ENCODE peak calls at places on chromosomes 1 and 21, in six cellular contexts. I, E, X, Q, M and A are unnamed samples.

GRCh38 chr1:203038217-203038741 is 12.0 kb downstream of the PPFIA4 start:
- DNase-seq in I (no peak), E (no peak), X (no peak), Q (peak), M (no peak), A (no peak)

GRCh38 chr1:183069562-183070216 is 46.5 kb downstream of the LAMC1 start:
- DNase-seq in I (no peak), E (no peak), X (no peak), Q (no peak), M (no peak), A (no peak)

GRCh38 chr1:206706298-206706791 is 21.6 kb downstream of the MAPKAPK2 start:
- DNase-seq in I (no peak), E (no peak), X (no peak), Q (no peak), M (no peak), A (no peak)

GRCh38 chr21:46347791-46348381 is 23.9 kb downstream of the PCNT start:
- DNase-seq in I (no peak), E (no peak), X (no peak), Q (peak), M (no peak), A (no peak)

GRCh38 chr1:52632732-52633290 is at the start of gene SHISAL2A:
- DNase-seq in I (peak), E (peak), X (no peak), Q (peak), M (peak), A (peak)

GRCh38 chr1:174626031-174627020 is 178.6 kb downstream of the GPR52 start:
- DNase-seq in I (no peak), E (no peak), X (no peak), Q (no peak), M (no peak), A (no peak)

GRCh38 chr1:235790123-235790522 is 76.6 kb downstream of the LYST start:
- DNase-seq in I (no peak), E (no peak), X (no peak), Q (no peak), M (no peak), A (no peak)

GRCh38 chr1:101260531-101260930 is 23.7 kb downstream of the S1PR1 start:
- DNase-seq in I (no peak), E (no peak), X (no peak), Q (no peak), M (no peak), A (no peak)

GRCh38 chr1:17289756-17290155 is 18.2 kb upstream of the PADI4 start:
- DNase-seq in I (no peak), E (no peak), X (no peak), Q (no peak), M (no peak), A (no peak)

GRCh38 chr1:161727343-161727924 is 6.1 kb downstream of the FCRLB start:
- DNase-seq in I (no peak), E (no peak), X (no peak), Q (no peak), M (peak), A (peak)

GRCh38 chr1:85174492-85174891 is 26.3 kb downstream of the SYDE2 start:
- DNase-seq in I (no peak), E (no peak), X (no peak), Q (no peak), M (no peak), A (no peak)

GRCh38 chr1:54807756-54808155 is 6.6 kb upstream of the TTC22 start:
- DNase-seq in I (no peak), E (no peak), X (no peak), Q (no peak), M (no peak), A (no peak)

GRCh38 chr1:38991638-38992449 is 768 bp downstream of the AKIRIN1 start:
- DNase-seq in I (no peak), E (no peak), X (peak), Q (peak), M (no peak), A (no peak)

GRCh38 chr1:78491311-78492071 is 717 bp downstream of the PTGFR start:
- DNase-seq in I (no peak), E (no peak), X (peak), Q (peak), M (no peak), A (no peak)

GRCh38 chr21:46124083-46124925 is 26.4 kb downstream of the COL6A2 start:
- DNase-seq in I (no peak), E (no peak), X (no peak), Q (peak), M (no peak), A (no peak)

GRCh38 chr1:57377731-57378139 is 46.1 kb downstream of the DAB1 start:
- DNase-seq in I (no peak), E (no peak), X (peak), Q (no peak), M (no peak), A (no peak)

GRCh38 chr1:23548704-23549143 is 10.6 kb downstream of the ID3 start:
- DNase-seq in I (no peak), E (no peak), X (no peak), Q (peak), M (no peak), A (no peak)

GRCh38 chr1:111990026-111990877 is 784 bp upstream of the KCND3 start:
- DNase-seq in I (no peak), E (no peak), X (peak), Q (peak), M (no peak), A (no peak)

GRCh38 chr21:46599251-46599572 is 5.7 kb downstream of the S100B start:
- DNase-seq in I (no peak), E (no peak), X (no peak), Q (no peak), M (no peak), A (no peak)

GRCh38 chr1:204275695-204276596 is 62.2 kb upstream of the GOLT1A start:
- DNase-seq in I (no peak), E (no peak), X (no peak), Q (no peak), M (no peak), A (no peak)

GRCh38 chr1:11675362-11675761 is 5.6 kb downstream of the MAD2L2 start:
- DNase-seq in I (no peak), E (no peak), X (no peak), Q (no peak), M (no peak), A (no peak)

GRCh38 chr21:26961704-26962103 is 5.2 kb downstream of the ADAMTS5 start:
- DNase-seq in I (no peak), E (no peak), X (peak), Q (no peak), M (no peak), A (no peak)

GRCh38 chr1:95734560-95734959 is 500.6 kb downstream of the RWDD3 start:
- DNase-seq in I (no peak), E (no peak), X (no peak), Q (no peak), M (no peak), A (no peak)

GRCh38 chr21:45109831-45110492 is 35.6 kb downstream of the ADARB1 start:
- DNase-seq in I (peak), E (peak), X (no peak), Q (no peak), M (no peak), A (no peak)

GRCh38 chr1:183303901-183304300 is 114.3 kb downstream of the NMNAT2 start:
- DNase-seq in I (no peak), E (no peak), X (no peak), Q (no peak), M (no peak), A (no peak)

GRCh38 chr1:170731566-170732261 is 67.8 kb downstream of the PRRX1 start:
- DNase-seq in I (no peak), E (no peak), X (no peak), Q (no peak), M (no peak), A (no peak)

GRCh38 chr1:75092141-75092540 is 42.0 kb upstream of the LHX8 start:
- DNase-seq in I (no peak), E (no peak), X (no peak), Q (no peak), M (no peak), A (no peak)

GRCh38 chr1:154351363-154352068 is 26.2 kb downstream of the ATP8B2 start:
- DNase-seq in I (no peak), E (no peak), X (no peak), Q (no peak), M (no peak), A (no peak)

GRCh38 chr1:159924025-159924790 is 1.1 kb downstream of the TAGLN2 start:
- DNase-seq in I (peak), E (peak), X (peak), Q (peak), M (peak), A (peak)

GRCh38 chr1:203148579-203148978 is 21.1 kb downstream of the ADORA1 start:
- DNase-seq in I (no peak), E (no peak), X (no peak), Q (no peak), M (no peak), A (no peak)

GRCh38 chr1:97368296-97368695 is 552.5 kb downstream of the DPYD start:
- DNase-seq in I (no peak), E (no peak), X (no peak), Q (no peak), M (no peak), A (no peak)

GRCh38 chr1:28260803-28261174 is 1.5 kb downstream of the SESN2 start:
- DNase-seq in I (no peak), E (no peak), X (no peak), Q (no peak), M (no peak), A (no peak)

GRCh38 chr21:35231115-35231514 is 182.0 kb upstream of the RUNX1 start:
- DNase-seq in I (no peak), E (no peak), X (no peak), Q (no peak), M (no peak), A (no peak)